ENCODE peak calls at places on chromosome 14, in four cellular contexts. L, T, D and J are unnamed samples.
A peak's percentile ranks its signal among the peaks of the same experiment; 100 is the strongest.

GRCh38 chr14:55336161-55336560 is 64.9 kb downstream of the FBXO34 start:
- DNase-seq in D (peak; percentile 54), L (no peak), T (no peak), J (no peak)

GRCh38 chr14:95527392-95528002 is 7.4 kb upstream of the GLRX5 start:
- DNase-seq in D (peak; percentile 92), L (no peak), T (peak; percentile 71), J (peak; percentile 82)

GRCh38 chr14:38716871-38717270 is 386.2 kb downstream of the SEC23A start:
- DNase-seq in L (no peak), D (no peak), T (no peak), J (no peak)

GRCh38 chr14:85516239-85517112 is 13.5 kb upstream of the FLRT2 start:
- DNase-seq in D (peak; percentile 95), T (peak; percentile 83), L (no peak), J (peak; percentile 83)

GRCh38 chr14:73245401-73246325 is 8.4 kb downstream of the PAPLN start:
- DNase-seq in D (peak; percentile 54), L (peak; percentile 75), T (no peak), J (no peak)

GRCh38 chr14:105346200-105346533 is 31.6 kb downstream of the PACS2 start:
- DNase-seq in D (no peak), L (no peak), T (no peak), J (no peak)

GRCh38 chr14:77107228-77107627 is 9.2 kb downstream of the CIPC start:
- DNase-seq in T (no peak), L (no peak), D (no peak), J (no peak)

GRCh38 chr14:76011959-76012802 is 26.6 kb downstream of the IFT43 start:
- DNase-seq in D (peak; percentile 16), T (no peak), L (no peak), J (peak; percentile 77)

GRCh38 chr14:64064447-64064846 is 211.6 kb downstream of the SYNE2 start:
- DNase-seq in L (no peak), T (no peak), D (no peak), J (no peak)

GRCh38 chr14:74973003-74973614 is 17.7 kb upstream of the PGF start:
- DNase-seq in L (peak; percentile 74), T (no peak), D (no peak), J (no peak)

GRCh38 chr14:59939828-59940227 is 19.9 kb downstream of the LRRC9 start:
- DNase-seq in T (no peak), D (no peak), L (no peak), J (no peak)

GRCh38 chr14:85280074-85280473 is 249.9 kb upstream of the FLRT2 start:
- DNase-seq in L (no peak), D (no peak), T (no peak), J (no peak)

GRCh38 chr14:20679907-20680306 is 4.5 kb upstream of the RNASE4 start:
- DNase-seq in T (no peak), L (no peak), D (peak; percentile 57), J (peak; percentile 10)

GRCh38 chr14:103123634-103124500 is 606 bp downstream of the TNFAIP2 start:
- DNase-seq in D (peak; percentile 34), L (peak; percentile 72), T (no peak), J (peak; percentile 58)

GRCh38 chr14:90295870-90296516 is 35.7 kb downstream of the NRDE2 start:
- DNase-seq in T (no peak), L (no peak), D (no peak), J (peak; percentile 76)

GRCh38 chr14:60657609-60657983 is 8.3 kb upstream of the SIX1 start:
- DNase-seq in T (no peak), L (no peak), D (no peak), J (no peak)

GRCh38 chr14:88793259-88793625 is 489 bp upstream of the EML5 start:
- DNase-seq in L (no peak), D (no peak), T (no peak), J (no peak)

GRCh38 chr14:103607039-103607668 is 21.9 kb upstream of the KLC1 start:
- DNase-seq in D (peak; percentile 85), L (peak; percentile 77), T (peak; percentile 72), J (peak; percentile 92)

GRCh38 chr14:68940614-68941185 is 38.4 kb downstream of the ACTN1 start:
- DNase-seq in D (no peak), L (no peak), T (no peak), J (no peak)

GRCh38 chr14:69713127-69713800 is 53.7 kb upstream of the SRSF5 start:
- DNase-seq in L (peak; percentile 65), T (no peak), D (no peak), J (no peak)

GRCh38 chr14:65456247-65456646 is 43.7 kb downstream of the FUT8 start:
- DNase-seq in L (no peak), T (no peak), D (no peak), J (no peak)

GRCh38 chr14:71499018-71499417 is 433.2 kb upstream of the RGS6 start:
- DNase-seq in L (no peak), T (no peak), D (no peak), J (no peak)

GRCh38 chr14:94164685-94165431 is 9.3 kb upstream of the PPP4R4 start:
- DNase-seq in T (no peak), D (no peak), L (no peak), J (no peak)

GRCh38 chr14:51547260-51547659 is 104.5 kb upstream of the FRMD6 start:
- DNase-seq in D (peak; percentile 100), L (no peak), T (peak; percentile 97), J (peak; percentile 99)

GRCh38 chr14:70907996-70908917 is 998 bp downstream of the PCNX1 start:
- DNase-seq in T (no peak), L (peak; percentile 80), D (peak; percentile 81), J (peak; percentile 64)

GRCh38 chr14:76314521-76314951 is 61.4 kb upstream of the ESRRB start:
- DNase-seq in L (no peak), D (no peak), T (no peak), J (no peak)

GRCh38 chr14:52786887-52787286 is 4.5 kb downstream of the GNPNAT1 start:
- DNase-seq in D (no peak), T (no peak), L (no peak), J (no peak)
- H3K4me3 ChIP-seq in D (no peak overlapping the region), T (no peak overlapping the region), L (no peak overlapping the region), J (no peak overlapping the region)

GRCh38 chr14:31745741-31746140 is 184.5 kb downstream of the NUBPL start:
- DNase-seq in L (no peak), T (no peak), D (no peak), J (no peak)
- TF ChIP-seq CTCF in L (no peak), T (no peak), D (no peak), J (no peak)

GRCh38 chr14:56635041-56635440 is 55.4 kb downstream of the TMEM260 start:
- DNase-seq in L (no peak), D (no peak), T (no peak), J (no peak)
- H3K4me3 ChIP-seq in L (no peak overlapping the region), D (no peak overlapping the region), T (no peak overlapping the region), J (no peak overlapping the region)

GRCh38 chr14:56555921-56556570 is 23.6 kb upstream of the TMEM260 start:
- DNase-seq in D (peak; percentile 59), T (no peak), L (no peak), J (peak; percentile 59)
- TF ChIP-seq CTCF in D (peak; percentile 68), T (peak; percentile 62), L (no peak), J (peak; percentile 76)